ENCODE peak calls at places on chromosomes 11 and 22, in eight cellular contexts. Z is NCI-H460, G is activated T-cell treated with anti-CD3 and anti-CD28 coated beads for 1 hour, A is adrenal gland, O is cardiac fibroblast, H is kidney epithelial cell, L is putamen, T is posterior cingulate gyrus. K is an unnamed sample.

GRCh38 chr11:30433831-30434230 is 110.9 kb downstream of the ARL14EP start:
- DNase-seq in H (no peak), T (no peak), G (no peak), Z (no peak), L (no peak), A (no peak), O (no peak), K (no peak)

GRCh38 chr11:66454253-66454652 is 12.5 kb upstream of the PELI3 start:
- DNase-seq in Z (no peak), A (no peak), G (no peak), T (no peak), L (no peak), O (no peak), H (no peak), K (no peak)

GRCh38 chr22:29706493-29706892 is 13.3 kb upstream of the CABP7 start:
- DNase-seq in Z (no peak), G (no peak), A (no peak), L (no peak), H (no peak), O (no peak), T (no peak), K (no peak)

GRCh38 chr11:24900524-24900923 is 403.7 kb downstream of the LUZP2 start:
- DNase-seq in L (no peak), G (no peak), T (no peak), O (no peak), A (no peak), Z (no peak), H (no peak), K (no peak)

GRCh38 chr11:11265994-11266606 is 87.0 kb downstream of the CSNK2A3 start:
- DNase-seq in G (peak), Z (peak), A (peak), H (no peak), T (peak), L (no peak), O (peak), K (no peak)

GRCh38 chr11:2331404-2331803 is 29.6 kb downstream of the TSPAN32 start:
- DNase-seq in O (no peak), Z (no peak), A (no peak), G (no peak), T (no peak), L (no peak), H (no peak), K (no peak)

GRCh38 chr22:36930041-36930935 is 16.9 kb downstream of the CSF2RB start:
- DNase-seq in O (no peak), H (no peak), T (no peak), G (no peak), Z (no peak), L (no peak), A (no peak), K (no peak)

GRCh38 chr22:45478108-45478771 is 24.4 kb upstream of the FBLN1 start:
- DNase-seq in G (no peak), L (no peak), T (no peak), Z (peak), H (peak), O (peak), A (no peak), K (no peak)

GRCh38 chr11:125435461-125436238 is 60.4 kb downstream of the FEZ1 start:
- DNase-seq in O (no peak), T (no peak), Z (no peak), A (no peak), H (no peak), G (no peak), L (no peak), K (no peak)

GRCh38 chr22:37464181-37464580 is 22.0 kb downstream of the MFNG start:
- DNase-seq in H (no peak), T (no peak), O (no peak), L (no peak), Z (no peak), G (no peak), A (no peak), K (no peak)

GRCh38 chr11:56910046-56910753 is 78.5 kb upstream of the OR5AK2 start:
- DNase-seq in A (no peak), H (no peak), G (no peak), O (no peak), L (no peak), Z (no peak), T (no peak), K (no peak)

GRCh38 chr11:43547900-43548381 is 132.6 kb upstream of the HSD17B12 start:
- DNase-seq in Z (no peak), G (no peak), L (peak), T (peak), H (no peak), A (peak), O (peak), K (peak)

GRCh38 chr22:41682033-41682807 is 6.4 kb downstream of the SNU13 start:
- DNase-seq in O (peak), G (peak), Z (no peak), H (peak), L (peak), T (peak), A (peak), K (peak)

GRCh38 chr11:19660076-19660475 is 52.6 kb upstream of the NAV2 start:
- DNase-seq in O (no peak), H (peak), G (no peak), L (no peak), A (peak), Z (peak), T (no peak), K (no peak)

GRCh38 chr11:117597083-117597482 is 199.9 kb downstream of the DSCAML1 start:
- DNase-seq in Z (peak), O (peak), A (peak), G (peak), H (no peak), T (no peak), L (no peak), K (no peak)

GRCh38 chr11:68295940-68296339 is 16.5 kb upstream of the LRP5 start:
- DNase-seq in L (no peak), G (no peak), A (no peak), O (no peak), T (no peak), H (no peak), Z (no peak), K (no peak)

GRCh38 chr22:26906464-26906863 is 249.1 kb downstream of the MIAT start:
- DNase-seq in H (no peak), T (no peak), A (no peak), Z (no peak), O (no peak), G (no peak), L (no peak), K (no peak)

GRCh38 chr11:9936754-9937153 is 272.9 kb downstream of the SWAP70 start:
- DNase-seq in L (no peak), O (no peak), T (no peak), Z (no peak), A (no peak), G (no peak), H (no peak), K (no peak)

GRCh38 chr22:48566741-48567140 is 1260.9 kb downstream of the BRD1 start:
- DNase-seq in A (no peak), T (no peak), L (no peak), Z (no peak), O (no peak), H (no peak), G (no peak), K (no peak)

GRCh38 chr11:3164540-3165151 is 464 bp downstream of the OSBPL5 start:
- DNase-seq in A (no peak), G (no peak), O (no peak), L (no peak), T (no peak), Z (no peak), H (no peak), K (no peak)

GRCh38 chr22:31947296-31947695 is 3.0 kb downstream of the YWHAH start:
- DNase-seq in T (no peak), A (no peak), H (no peak), Z (peak), O (peak), L (no peak), G (peak), K (peak)

GRCh38 chr11:92707173-92707619 is 262.3 kb upstream of the MTNR1B start:
- DNase-seq in Z (no peak), G (no peak), L (no peak), H (no peak), O (no peak), A (no peak), T (no peak), K (no peak)

GRCh38 chr11:47308050-47308823 is 38.3 kb downstream of the MADD start:
- DNase-seq in A (no peak), T (no peak), O (no peak), H (no peak), Z (no peak), L (no peak), G (no peak), K (no peak)